ENCODE peak calls at places on chromosomes 12 and 14, in four cellular contexts. One of them, this sample, is unnamed.

GRCh38 chr14:92848941-92849340 is 54.8 kb downstream of the GOLGA5 start:
- DNase-seq in CD8-positive, alpha-beta T cell: no peak
- DNase-seq in activated T-helper 1 cell treated with Interleukin-2 at 50 U/mL for 16 hours: no peak
- DNase-seq in stimulated activated CD4-positive, alpha-beta T cell treated with anti-CD3 and anti-CD28 coated beads, Interleukin-1b, Interleukin-23, amount 100 ng/mL, for 4 hours: no peak
- DNase-seq in this sample: no peak

GRCh38 chr12:105225505-105225904 is 10.5 kb downstream of the APPL2 start:
- DNase-seq in CD8-positive, alpha-beta T cell: no peak
- DNase-seq in activated T-helper 1 cell treated with Interleukin-2 at 50 U/mL for 16 hours: no peak
- DNase-seq in stimulated activated CD4-positive, alpha-beta T cell treated with anti-CD3 and anti-CD28 coated beads, Interleukin-1b, Interleukin-23, amount 100 ng/mL, for 4 hours: no peak
- DNase-seq in this sample: no peak

GRCh38 chr12:53217930-53218307 is 10.9 kb upstream of the ITGB7 start:
- DNase-seq in CD8-positive, alpha-beta T cell: no peak
- DNase-seq in activated T-helper 1 cell treated with Interleukin-2 at 50 U/mL for 16 hours: no peak
- DNase-seq in stimulated activated CD4-positive, alpha-beta T cell treated with anti-CD3 and anti-CD28 coated beads, Interleukin-1b, Interleukin-23, amount 100 ng/mL, for 4 hours: no peak
- DNase-seq in this sample: no peak

GRCh38 chr12:19139795-19140194 is 10.3 kb downstream of the PLEKHA5 start:
- DNase-seq in CD8-positive, alpha-beta T cell: no peak
- DNase-seq in activated T-helper 1 cell treated with Interleukin-2 at 50 U/mL for 16 hours: no peak
- DNase-seq in stimulated activated CD4-positive, alpha-beta T cell treated with anti-CD3 and anti-CD28 coated beads, Interleukin-1b, Interleukin-23, amount 100 ng/mL, for 4 hours: no peak
- DNase-seq in this sample: no peak

GRCh38 chr12:84131076-84131475 is 781.5 kb downstream of the SLC6A15 start:
- DNase-seq in CD8-positive, alpha-beta T cell: no peak
- DNase-seq in activated T-helper 1 cell treated with Interleukin-2 at 50 U/mL for 16 hours: no peak
- DNase-seq in stimulated activated CD4-positive, alpha-beta T cell treated with anti-CD3 and anti-CD28 coated beads, Interleukin-1b, Interleukin-23, amount 100 ng/mL, for 4 hours: no peak
- DNase-seq in this sample: no peak

GRCh38 chr12:91920740-91921139 is 224.9 kb downstream of the BTG1 start:
- DNase-seq in CD8-positive, alpha-beta T cell: no peak
- DNase-seq in activated T-helper 1 cell treated with Interleukin-2 at 50 U/mL for 16 hours: no peak
- DNase-seq in stimulated activated CD4-positive, alpha-beta T cell treated with anti-CD3 and anti-CD28 coated beads, Interleukin-1b, Interleukin-23, amount 100 ng/mL, for 4 hours: no peak
- DNase-seq in this sample: no peak

GRCh38 chr12:97960225-97960624 is 497.6 kb downstream of the RMST start:
- DNase-seq in CD8-positive, alpha-beta T cell: no peak
- DNase-seq in activated T-helper 1 cell treated with Interleukin-2 at 50 U/mL for 16 hours: no peak
- DNase-seq in stimulated activated CD4-positive, alpha-beta T cell treated with anti-CD3 and anti-CD28 coated beads, Interleukin-1b, Interleukin-23, amount 100 ng/mL, for 4 hours: no peak
- DNase-seq in this sample: no peak

GRCh38 chr12:27818421-27818918 is 38.4 kb upstream of the MANSC4 start:
- DNase-seq in CD8-positive, alpha-beta T cell: no peak
- DNase-seq in activated T-helper 1 cell treated with Interleukin-2 at 50 U/mL for 16 hours: no peak
- DNase-seq in stimulated activated CD4-positive, alpha-beta T cell treated with anti-CD3 and anti-CD28 coated beads, Interleukin-1b, Interleukin-23, amount 100 ng/mL, for 4 hours: no peak
- DNase-seq in this sample: peak; percentile 81

GRCh38 chr12:95736631-95737030 is 53.9 kb downstream of the NTN4 start:
- DNase-seq in CD8-positive, alpha-beta T cell: no peak
- DNase-seq in activated T-helper 1 cell treated with Interleukin-2 at 50 U/mL for 16 hours: no peak
- DNase-seq in stimulated activated CD4-positive, alpha-beta T cell treated with anti-CD3 and anti-CD28 coated beads, Interleukin-1b, Interleukin-23, amount 100 ng/mL, for 4 hours: no peak
- DNase-seq in this sample: no peak

GRCh38 chr14:52919971-52920370 is 30.9 kb downstream of the FERMT2 start:
- DNase-seq in CD8-positive, alpha-beta T cell: no peak
- DNase-seq in activated T-helper 1 cell treated with Interleukin-2 at 50 U/mL for 16 hours: no peak
- DNase-seq in stimulated activated CD4-positive, alpha-beta T cell treated with anti-CD3 and anti-CD28 coated beads, Interleukin-1b, Interleukin-23, amount 100 ng/mL, for 4 hours: no peak
- DNase-seq in this sample: no peak

GRCh38 chr14:60235440-60235839 is 13.6 kb upstream of the PPM1A start:
- DNase-seq in CD8-positive, alpha-beta T cell: no peak
- DNase-seq in activated T-helper 1 cell treated with Interleukin-2 at 50 U/mL for 16 hours: no peak
- DNase-seq in stimulated activated CD4-positive, alpha-beta T cell treated with anti-CD3 and anti-CD28 coated beads, Interleukin-1b, Interleukin-23, amount 100 ng/mL, for 4 hours: no peak
- DNase-seq in this sample: no peak

GRCh38 chr12:8996682-8997405 is 7.5 kb downstream of the KLRG1 start:
- DNase-seq in CD8-positive, alpha-beta T cell: peak; percentile 24
- DNase-seq in activated T-helper 1 cell treated with Interleukin-2 at 50 U/mL for 16 hours: no peak
- DNase-seq in stimulated activated CD4-positive, alpha-beta T cell treated with anti-CD3 and anti-CD28 coated beads, Interleukin-1b, Interleukin-23, amount 100 ng/mL, for 4 hours: no peak
- DNase-seq in this sample: peak; percentile 47

GRCh38 chr12:66964629-66965028 is 285.8 kb upstream of the GRIP1 start:
- DNase-seq in CD8-positive, alpha-beta T cell: peak; percentile 46
- DNase-seq in activated T-helper 1 cell treated with Interleukin-2 at 50 U/mL for 16 hours: peak; percentile 4
- DNase-seq in stimulated activated CD4-positive, alpha-beta T cell treated with anti-CD3 and anti-CD28 coated beads, Interleukin-1b, Interleukin-23, amount 100 ng/mL, for 4 hours: no peak
- DNase-seq in this sample: no peak

GRCh38 chr12:21065845-21066244 is 65.1 kb upstream of the SLCO1B1 start:
- DNase-seq in CD8-positive, alpha-beta T cell: no peak
- DNase-seq in activated T-helper 1 cell treated with Interleukin-2 at 50 U/mL for 16 hours: no peak
- DNase-seq in stimulated activated CD4-positive, alpha-beta T cell treated with anti-CD3 and anti-CD28 coated beads, Interleukin-1b, Interleukin-23, amount 100 ng/mL, for 4 hours: no peak
- DNase-seq in this sample: peak; percentile 18

GRCh38 chr14:65414961-65415589 is 2.5 kb downstream of the FUT8 start:
- DNase-seq in CD8-positive, alpha-beta T cell: no peak
- DNase-seq in activated T-helper 1 cell treated with Interleukin-2 at 50 U/mL for 16 hours: no peak
- DNase-seq in stimulated activated CD4-positive, alpha-beta T cell treated with anti-CD3 and anti-CD28 coated beads, Interleukin-1b, Interleukin-23, amount 100 ng/mL, for 4 hours: no peak
- DNase-seq in this sample: peak; percentile 34

GRCh38 chr14:97407701-97408407 is 610.7 kb downstream of the VRK1 start:
- DNase-seq in CD8-positive, alpha-beta T cell: no peak
- DNase-seq in activated T-helper 1 cell treated with Interleukin-2 at 50 U/mL for 16 hours: no peak
- DNase-seq in stimulated activated CD4-positive, alpha-beta T cell treated with anti-CD3 and anti-CD28 coated beads, Interleukin-1b, Interleukin-23, amount 100 ng/mL, for 4 hours: no peak
- DNase-seq in this sample: no peak

GRCh38 chr14:103563089-103563620 is 395 bp downstream of the COA8 start:
- DNase-seq in CD8-positive, alpha-beta T cell: no peak
- DNase-seq in activated T-helper 1 cell treated with Interleukin-2 at 50 U/mL for 16 hours: no peak
- DNase-seq in stimulated activated CD4-positive, alpha-beta T cell treated with anti-CD3 and anti-CD28 coated beads, Interleukin-1b, Interleukin-23, amount 100 ng/mL, for 4 hours: peak; percentile 12
- DNase-seq in this sample: peak; percentile 61

GRCh38 chr12:21527451-21528180 is 1.5 kb downstream of the SPX start:
- DNase-seq in CD8-positive, alpha-beta T cell: peak; percentile 59
- DNase-seq in activated T-helper 1 cell treated with Interleukin-2 at 50 U/mL for 16 hours: peak; percentile 42
- DNase-seq in stimulated activated CD4-positive, alpha-beta T cell treated with anti-CD3 and anti-CD28 coated beads, Interleukin-1b, Interleukin-23, amount 100 ng/mL, for 4 hours: peak; percentile 46
- DNase-seq in this sample: peak; percentile 34

GRCh38 chr14:100028990-100029677 is 36.1 kb upstream of the EVL start:
- DNase-seq in CD8-positive, alpha-beta T cell: no peak
- DNase-seq in activated T-helper 1 cell treated with Interleukin-2 at 50 U/mL for 16 hours: no peak
- DNase-seq in stimulated activated CD4-positive, alpha-beta T cell treated with anti-CD3 and anti-CD28 coated beads, Interleukin-1b, Interleukin-23, amount 100 ng/mL, for 4 hours: no peak
- DNase-seq in this sample: no peak

GRCh38 chr14:99632410-99633035 is 12.4 kb upstream of the HHIPL1 start:
- DNase-seq in CD8-positive, alpha-beta T cell: no peak
- DNase-seq in activated T-helper 1 cell treated with Interleukin-2 at 50 U/mL for 16 hours: no peak
- DNase-seq in stimulated activated CD4-positive, alpha-beta T cell treated with anti-CD3 and anti-CD28 coated beads, Interleukin-1b, Interleukin-23, amount 100 ng/mL, for 4 hours: no peak
- DNase-seq in this sample: no peak

GRCh38 chr14:66003082-66003740 is 483.0 kb upstream of the CCDC196 start:
- DNase-seq in CD8-positive, alpha-beta T cell: no peak
- DNase-seq in activated T-helper 1 cell treated with Interleukin-2 at 50 U/mL for 16 hours: no peak
- DNase-seq in stimulated activated CD4-positive, alpha-beta T cell treated with anti-CD3 and anti-CD28 coated beads, Interleukin-1b, Interleukin-23, amount 100 ng/mL, for 4 hours: no peak
- DNase-seq in this sample: no peak

GRCh38 chr14:105087963-105088811 is 23.0 kb upstream of the GPR132 start:
- DNase-seq in CD8-positive, alpha-beta T cell: no peak
- DNase-seq in activated T-helper 1 cell treated with Interleukin-2 at 50 U/mL for 16 hours: no peak
- DNase-seq in stimulated activated CD4-positive, alpha-beta T cell treated with anti-CD3 and anti-CD28 coated beads, Interleukin-1b, Interleukin-23, amount 100 ng/mL, for 4 hours: no peak
- DNase-seq in this sample: peak; percentile 37

GRCh38 chr12:48012070-48012469 is 7.8 kb upstream of the COL2A1 start:
- DNase-seq in CD8-positive, alpha-beta T cell: no peak
- DNase-seq in activated T-helper 1 cell treated with Interleukin-2 at 50 U/mL for 16 hours: no peak
- DNase-seq in stimulated activated CD4-positive, alpha-beta T cell treated with anti-CD3 and anti-CD28 coated beads, Interleukin-1b, Interleukin-23, amount 100 ng/mL, for 4 hours: no peak
- DNase-seq in this sample: no peak

GRCh38 chr12:29782285-29782820 is 1.4 kb downstream of the TMTC1 start:
- DNase-seq in CD8-positive, alpha-beta T cell: no peak
- DNase-seq in activated T-helper 1 cell treated with Interleukin-2 at 50 U/mL for 16 hours: no peak
- DNase-seq in stimulated activated CD4-positive, alpha-beta T cell treated with anti-CD3 and anti-CD28 coated beads, Interleukin-1b, Interleukin-23, amount 100 ng/mL, for 4 hours: no peak
- DNase-seq in this sample: no peak

GRCh38 chr14:67285876-67286452 is 44.7 kb downstream of the PALS1 start:
- DNase-seq in CD8-positive, alpha-beta T cell: no peak
- DNase-seq in activated T-helper 1 cell treated with Interleukin-2 at 50 U/mL for 16 hours: no peak
- DNase-seq in stimulated activated CD4-positive, alpha-beta T cell treated with anti-CD3 and anti-CD28 coated beads, Interleukin-1b, Interleukin-23, amount 100 ng/mL, for 4 hours: no peak
- DNase-seq in this sample: no peak

GRCh38 chr14:100728962-100729361 is 2.3 kb downstream of the DLK1 start:
- DNase-seq in CD8-positive, alpha-beta T cell: no peak
- DNase-seq in activated T-helper 1 cell treated with Interleukin-2 at 50 U/mL for 16 hours: no peak
- DNase-seq in stimulated activated CD4-positive, alpha-beta T cell treated with anti-CD3 and anti-CD28 coated beads, Interleukin-1b, Interleukin-23, amount 100 ng/mL, for 4 hours: no peak
- DNase-seq in this sample: no peak

GRCh38 chr12:76032043-76032981 is 736 bp upstream of the PHLDA1 start:
- DNase-seq in CD8-positive, alpha-beta T cell: no peak
- DNase-seq in activated T-helper 1 cell treated with Interleukin-2 at 50 U/mL for 16 hours: no peak
- DNase-seq in stimulated activated CD4-positive, alpha-beta T cell treated with anti-CD3 and anti-CD28 coated beads, Interleukin-1b, Interleukin-23, amount 100 ng/mL, for 4 hours: no peak
- DNase-seq in this sample: peak; percentile 69

GRCh38 chr14:102872020-102872419 is 50.4 kb upstream of the AMN start:
- DNase-seq in CD8-positive, alpha-beta T cell: no peak
- DNase-seq in activated T-helper 1 cell treated with Interleukin-2 at 50 U/mL for 16 hours: no peak
- DNase-seq in stimulated activated CD4-positive, alpha-beta T cell treated with anti-CD3 and anti-CD28 coated beads, Interleukin-1b, Interleukin-23, amount 100 ng/mL, for 4 hours: no peak
- DNase-seq in this sample: no peak

GRCh38 chr12:69698769-69699540 is at the start of gene BEST3:
- DNase-seq in CD8-positive, alpha-beta T cell: no peak
- DNase-seq in activated T-helper 1 cell treated with Interleukin-2 at 50 U/mL for 16 hours: no peak
- DNase-seq in stimulated activated CD4-positive, alpha-beta T cell treated with anti-CD3 and anti-CD28 coated beads, Interleukin-1b, Interleukin-23, amount 100 ng/mL, for 4 hours: no peak
- DNase-seq in this sample: no peak

This sample was measured in testis.